ENCODE peak calls at places on chromosomes 2 and 18, in eight cellular contexts. One of them, this sample, is unnamed.

GRCh38 chr2:11938196-11938595 is 191.8 kb downstream of the LPIN1 start:
- DNase-seq in Karpas-422: no peak
- DNase-seq in cardiac muscle cell: no peak
- DNase-seq in colonic mucosa: peak; percentile 31
- DNase-seq in astrocyte: no peak
- DNase-seq in trophoblast cell: peak; percentile 10
- DNase-seq in neural progenitor cell: peak; percentile 10
- DNase-seq in left lung: no peak
- DNase-seq in this sample: no peak

GRCh38 chr2:232388324-232388891 is 9.9 kb downstream of the ALPP start:
- DNase-seq in Karpas-422: no peak
- DNase-seq in cardiac muscle cell: peak; percentile 17
- DNase-seq in colonic mucosa: no peak
- DNase-seq in astrocyte: no peak
- DNase-seq in trophoblast cell: no peak
- DNase-seq in neural progenitor cell: no peak
- DNase-seq in left lung: no peak
- DNase-seq in this sample: no peak

GRCh38 chr2:240499309-240500301 is 58.2 kb downstream of the ANKMY1 start:
- DNase-seq in Karpas-422: no peak
- DNase-seq in cardiac muscle cell: no peak
- DNase-seq in colonic mucosa: peak; percentile 10
- DNase-seq in astrocyte: no peak
- DNase-seq in trophoblast cell: no peak
- DNase-seq in neural progenitor cell: no peak
- DNase-seq in left lung: no peak
- DNase-seq in this sample: no peak

GRCh38 chr2:11597538-11598225 is 63.8 kb downstream of the GREB1 start:
- DNase-seq in Karpas-422: no peak
- DNase-seq in cardiac muscle cell: no peak
- DNase-seq in colonic mucosa: no peak
- DNase-seq in astrocyte: no peak
- DNase-seq in trophoblast cell: no peak
- DNase-seq in neural progenitor cell: no peak
- DNase-seq in left lung: no peak
- DNase-seq in this sample: no peak

GRCh38 chr18:40612356-40612755 is 1342.7 kb upstream of the PIK3C3 start:
- DNase-seq in Karpas-422: no peak
- DNase-seq in cardiac muscle cell: no peak
- DNase-seq in colonic mucosa: no peak
- DNase-seq in astrocyte: no peak
- DNase-seq in trophoblast cell: no peak
- DNase-seq in neural progenitor cell: no peak
- DNase-seq in left lung: no peak
- DNase-seq in this sample: no peak

GRCh38 chr2:50859110-50859509 is 172.8 kb downstream of the NRXN1 start:
- DNase-seq in Karpas-422: no peak
- DNase-seq in cardiac muscle cell: no peak
- DNase-seq in colonic mucosa: no peak
- DNase-seq in astrocyte: no peak
- DNase-seq in trophoblast cell: no peak
- DNase-seq in neural progenitor cell: no peak
- DNase-seq in left lung: no peak
- DNase-seq in this sample: no peak

GRCh38 chr2:26459991-26460612 is 17.8 kb downstream of the OTOF start:
- DNase-seq in Karpas-422: no peak
- DNase-seq in cardiac muscle cell: no peak
- DNase-seq in colonic mucosa: no peak
- DNase-seq in astrocyte: no peak
- DNase-seq in trophoblast cell: no peak
- DNase-seq in neural progenitor cell: no peak
- DNase-seq in left lung: no peak
- DNase-seq in this sample: peak; percentile 7

GRCh38 chr2:113248997-113249770 is 29.5 kb downstream of the PAX8 start:
- DNase-seq in Karpas-422: peak; percentile 85
- DNase-seq in cardiac muscle cell: peak; percentile 70
- DNase-seq in colonic mucosa: peak; percentile 86
- DNase-seq in astrocyte: peak; percentile 53
- DNase-seq in trophoblast cell: peak; percentile 54
- DNase-seq in neural progenitor cell: peak; percentile 75
- DNase-seq in left lung: peak; percentile 80
- DNase-seq in this sample: peak; percentile 33

GRCh38 chr2:45004569-45005181 is 4.6 kb downstream of the SIX2 start:
- DNase-seq in Karpas-422: no peak
- DNase-seq in cardiac muscle cell: peak; percentile 29
- DNase-seq in colonic mucosa: no peak
- DNase-seq in astrocyte: no peak
- DNase-seq in trophoblast cell: no peak
- DNase-seq in neural progenitor cell: peak; percentile 71
- DNase-seq in left lung: no peak
- DNase-seq in this sample: no peak

GRCh38 chr2:216302981-216303676 is 69.2 kb downstream of the MARCHF4 start:
- DNase-seq in Karpas-422: no peak
- DNase-seq in cardiac muscle cell: peak; percentile 56
- DNase-seq in colonic mucosa: no peak
- DNase-seq in astrocyte: peak; percentile 93
- DNase-seq in trophoblast cell: no peak
- DNase-seq in neural progenitor cell: no peak
- DNase-seq in left lung: no peak
- DNase-seq in this sample: no peak

GRCh38 chr18:36047521-36047920 is 19.8 kb downstream of the RPRD1A start:
- DNase-seq in Karpas-422: no peak
- DNase-seq in cardiac muscle cell: no peak
- DNase-seq in colonic mucosa: no peak
- DNase-seq in astrocyte: no peak
- DNase-seq in trophoblast cell: no peak
- DNase-seq in neural progenitor cell: no peak
- DNase-seq in left lung: no peak
- DNase-seq in this sample: no peak
- H3K4me1 ChIP-seq in Karpas-422: peaks cover 13% of the 10 kb centered on the region
- H3K4me1 ChIP-seq in cardiac muscle cell: no peaks in the 10 kb centered on the region
- H3K4me1 ChIP-seq in colonic mucosa: no peaks in the 10 kb centered on the region
- H3K4me1 ChIP-seq in astrocyte: no peaks in the 10 kb centered on the region
- H3K4me1 ChIP-seq in trophoblast cell: no peaks in the 10 kb centered on the region
- H3K4me1 ChIP-seq in neural progenitor cell: no peaks in the 10 kb centered on the region
- H3K4me1 ChIP-seq in left lung: no peaks in the 10 kb centered on the region
- H3K4me1 ChIP-seq in this sample: no peaks in the 10 kb centered on the region

GRCh38 chr2:238972146-238972445 is 124.2 kb downstream of the TWIST2 start:
- DNase-seq in Karpas-422: no peak
- DNase-seq in cardiac muscle cell: no peak
- DNase-seq in colonic mucosa: peak; percentile 14
- DNase-seq in astrocyte: no peak
- DNase-seq in trophoblast cell: no peak
- DNase-seq in neural progenitor cell: no peak
- DNase-seq in left lung: no peak
- DNase-seq in this sample: no peak

GRCh38 chr2:238974061-238974460 is 126.2 kb downstream of the TWIST2 start:
- DNase-seq in Karpas-422: no peak
- DNase-seq in cardiac muscle cell: no peak
- DNase-seq in colonic mucosa: peak; percentile 16
- DNase-seq in astrocyte: peak; percentile 64
- DNase-seq in trophoblast cell: no peak
- DNase-seq in neural progenitor cell: no peak
- DNase-seq in left lung: no peak
- DNase-seq in this sample: no peak

GRCh38 chr2:238971318-238972145 is 123.6 kb downstream of the TWIST2 start:
- DNase-seq in Karpas-422: no peak
- DNase-seq in cardiac muscle cell: no peak
- DNase-seq in colonic mucosa: peak; percentile 13
- DNase-seq in astrocyte: no peak
- DNase-seq in trophoblast cell: no peak
- DNase-seq in neural progenitor cell: no peak
- DNase-seq in left lung: no peak
- DNase-seq in this sample: no peak

GRCh38 chr2:238974510-238975166 is 126.8 kb downstream of the TWIST2 start:
- DNase-seq in Karpas-422: no peak
- DNase-seq in cardiac muscle cell: no peak
- DNase-seq in colonic mucosa: peak; percentile 35
- DNase-seq in astrocyte: peak; percentile 91
- DNase-seq in trophoblast cell: no peak
- DNase-seq in neural progenitor cell: peak; percentile 30
- DNase-seq in left lung: no peak
- DNase-seq in this sample: no peak

GRCh38 chr2:238973038-238973772 is 125.3 kb downstream of the TWIST2 start:
- DNase-seq in Karpas-422: no peak
- DNase-seq in cardiac muscle cell: no peak
- DNase-seq in colonic mucosa: peak; percentile 18
- DNase-seq in astrocyte: peak; percentile 66
- DNase-seq in trophoblast cell: no peak
- DNase-seq in neural progenitor cell: no peak
- DNase-seq in left lung: no peak
- DNase-seq in this sample: no peak
- H3K27me3 ChIP-seq in Karpas-422: no peaks in the 10 kb centered on the region
- H3K27me3 ChIP-seq in cardiac muscle cell: no peaks in the 10 kb centered on the region
- H3K27me3 ChIP-seq in colonic mucosa: no peaks in the 10 kb centered on the region
- H3K27me3 ChIP-seq in astrocyte: no peaks in the 10 kb centered on the region
- H3K27me3 ChIP-seq in trophoblast cell: no peaks in the 10 kb centered on the region
- H3K27me3 ChIP-seq in neural progenitor cell: no peaks in the 10 kb centered on the region
- H3K27me3 ChIP-seq in left lung: no peaks in the 10 kb centered on the region
- H3K27me3 ChIP-seq in this sample: no peaks in the 10 kb centered on the region

GRCh38 chr2:85954918-85955420 is 66.2 kb upstream of the ST3GAL5 start:
- DNase-seq in Karpas-422: no peak
- DNase-seq in cardiac muscle cell: no peak
- DNase-seq in colonic mucosa: no peak
- DNase-seq in astrocyte: no peak
- DNase-seq in trophoblast cell: no peak
- DNase-seq in neural progenitor cell: no peak
- DNase-seq in left lung: peak; percentile 63
- DNase-seq in this sample: no peak

GRCh38 chr2:85951351-85952067 is 62.7 kb upstream of the ST3GAL5 start:
- DNase-seq in Karpas-422: no peak
- DNase-seq in cardiac muscle cell: no peak
- DNase-seq in colonic mucosa: no peak
- DNase-seq in astrocyte: no peak
- DNase-seq in trophoblast cell: no peak
- DNase-seq in neural progenitor cell: no peak
- DNase-seq in left lung: no peak
- DNase-seq in this sample: no peak

GRCh38 chr2:85952196-85952734 is 63.5 kb upstream of the ST3GAL5 start:
- DNase-seq in Karpas-422: no peak
- DNase-seq in cardiac muscle cell: no peak
- DNase-seq in colonic mucosa: no peak
- DNase-seq in astrocyte: no peak
- DNase-seq in trophoblast cell: no peak
- DNase-seq in neural progenitor cell: no peak
- DNase-seq in left lung: no peak
- DNase-seq in this sample: no peak

GRCh38 chr2:85954192-85954900 is 65.6 kb upstream of the ST3GAL5 start:
- DNase-seq in Karpas-422: no peak
- DNase-seq in cardiac muscle cell: no peak
- DNase-seq in colonic mucosa: no peak
- DNase-seq in astrocyte: no peak
- DNase-seq in trophoblast cell: no peak
- DNase-seq in neural progenitor cell: no peak
- DNase-seq in left lung: peak; percentile 85
- DNase-seq in this sample: no peak

DNA sequence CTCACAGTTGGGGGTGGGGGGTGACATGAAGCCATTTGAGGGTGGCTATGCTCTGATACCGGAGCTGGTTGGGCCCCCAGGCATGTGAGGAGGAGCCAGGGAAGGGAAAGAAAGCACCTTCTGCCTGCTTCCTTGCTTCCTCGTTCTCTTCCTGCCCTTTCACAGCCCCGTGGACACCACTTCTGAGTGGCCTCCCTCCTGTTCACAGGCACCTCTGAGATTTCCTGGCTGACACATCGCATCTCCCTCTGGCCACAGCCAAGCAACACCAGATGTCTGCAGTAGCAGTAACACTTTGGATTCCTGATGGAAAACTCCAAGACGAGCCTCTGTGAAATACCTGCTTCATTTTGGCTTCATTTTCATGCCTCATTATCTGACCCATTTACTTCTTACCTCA is 64.7 kb upstream of the ST3GAL5 start:
- DNase-seq in Karpas-422: no peak
- DNase-seq in cardiac muscle cell: no peak
- DNase-seq in colonic mucosa: no peak
- DNase-seq in astrocyte: no peak
- DNase-seq in trophoblast cell: no peak
- DNase-seq in neural progenitor cell: no peak
- DNase-seq in left lung: no peak
- DNase-seq in this sample: no peak
- H3K4me1 ChIP-seq in Karpas-422: no peaks in the 10 kb centered on the region
- H3K4me1 ChIP-seq in cardiac muscle cell: peaks cover 4% of the 10 kb centered on the region
- H3K4me1 ChIP-seq in colonic mucosa: no peaks in the 10 kb centered on the region
- H3K4me1 ChIP-seq in astrocyte: no peaks in the 10 kb centered on the region
- H3K4me1 ChIP-seq in trophoblast cell: peaks cover 4% of the 10 kb centered on the region
- H3K4me1 ChIP-seq in neural progenitor cell: no peaks in the 10 kb centered on the region
- H3K4me1 ChIP-seq in left lung: no peaks in the 10 kb centered on the region
- H3K4me1 ChIP-seq in this sample: peaks cover 8% of the 10 kb centered on the region

GRCh38 chr2:110712737-110713136 is 19.6 kb upstream of the ACOXL start:
- DNase-seq in Karpas-422: no peak
- DNase-seq in cardiac muscle cell: no peak
- DNase-seq in colonic mucosa: no peak
- DNase-seq in astrocyte: no peak
- DNase-seq in trophoblast cell: no peak
- DNase-seq in neural progenitor cell: no peak
- DNase-seq in left lung: no peak
- DNase-seq in this sample: no peak

GRCh38 chr2:110702981-110703380 is 25.1 kb upstream of the BUB1 start:
- DNase-seq in Karpas-422: no peak
- DNase-seq in cardiac muscle cell: no peak
- DNase-seq in colonic mucosa: no peak
- DNase-seq in astrocyte: no peak
- DNase-seq in trophoblast cell: no peak
- DNase-seq in neural progenitor cell: no peak
- DNase-seq in left lung: no peak
- DNase-seq in this sample: no peak

GRCh38 chr2:110702514-110702913 is 24.7 kb upstream of the BUB1 start:
- DNase-seq in Karpas-422: no peak
- DNase-seq in cardiac muscle cell: no peak
- DNase-seq in colonic mucosa: no peak
- DNase-seq in astrocyte: no peak
- DNase-seq in trophoblast cell: no peak
- DNase-seq in neural progenitor cell: no peak
- DNase-seq in left lung: no peak
- DNase-seq in this sample: no peak

GRCh38 chr2:110713508-110714362 is 18.6 kb upstream of the ACOXL start:
- DNase-seq in Karpas-422: no peak
- DNase-seq in cardiac muscle cell: no peak
- DNase-seq in colonic mucosa: no peak
- DNase-seq in astrocyte: no peak
- DNase-seq in trophoblast cell: no peak
- DNase-seq in neural progenitor cell: no peak
- DNase-seq in left lung: no peak
- DNase-seq in this sample: no peak

DNA sequence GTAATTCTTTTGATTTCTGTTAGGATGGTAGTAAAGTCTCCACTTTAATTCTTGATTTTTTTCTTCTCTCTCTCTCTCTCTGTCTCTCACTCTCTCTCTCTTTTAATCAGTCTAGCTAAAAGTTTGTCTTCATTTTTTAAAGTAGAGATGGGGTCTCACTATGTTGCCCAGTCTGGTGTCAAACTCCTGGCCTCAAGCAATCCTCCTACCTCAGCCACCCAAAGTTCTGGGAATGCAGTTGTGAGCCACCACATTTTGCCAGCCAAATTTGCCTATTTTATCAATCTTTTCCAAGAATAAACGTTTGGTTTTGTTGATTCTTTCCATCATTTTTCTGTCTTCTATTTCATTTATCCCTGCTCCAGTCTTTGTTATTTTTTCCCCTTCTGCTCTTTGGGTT is 23.9 kb upstream of the ACOXL start:
- DNase-seq in Karpas-422: no peak
- DNase-seq in cardiac muscle cell: no peak
- DNase-seq in colonic mucosa: no peak
- DNase-seq in astrocyte: no peak
- DNase-seq in trophoblast cell: no peak
- DNase-seq in neural progenitor cell: no peak
- DNase-seq in left lung: no peak
- DNase-seq in this sample: no peak
- H3K27me3 ChIP-seq in Karpas-422: no peaks in the 10 kb centered on the region
- H3K27me3 ChIP-seq in cardiac muscle cell: no peaks in the 10 kb centered on the region
- H3K27me3 ChIP-seq in colonic mucosa: no peaks in the 10 kb centered on the region
- H3K27me3 ChIP-seq in astrocyte: peaks cover 59% of the 10 kb centered on the region
- H3K27me3 ChIP-seq in trophoblast cell: no peaks in the 10 kb centered on the region
- H3K27me3 ChIP-seq in neural progenitor cell: no peaks in the 10 kb centered on the region
- H3K27me3 ChIP-seq in left lung: no peaks in the 10 kb centered on the region
- H3K27me3 ChIP-seq in this sample: peaks cover 4% of the 10 kb centered on the region

This sample was measured in HAP-1.